ENCODE peak calls at places on chromosomes 13 and 19, in nine cellular contexts. I is spleen, E is glutamatergic neuron, Y is HFF-Myc, F is right atrium auricular region, O is K562, N is endodermal cell, B is GM13977, A is OCI-LY7. L is an unnamed sample.

GRCh38 chr19:48329167-48329891 is 4.0 kb downstream of the EMP3 start:
- DNase-seq in I (no peak), E (no peak), Y (no peak), F (no peak), O (peak), N (peak), B (no peak), A (peak), L (peak)

GRCh38 chr13:32001392-32001768 is 30.2 kb upstream of the FRY start:
- DNase-seq in I (no peak), E (no peak), Y (peak), F (no peak), O (peak), N (peak), B (peak), A (peak), L (peak)

GRCh38 chr13:33615436-33615835 is 202.5 kb upstream of the RFC3 start:
- DNase-seq in I (no peak), E (no peak), Y (no peak), F (no peak), O (no peak), N (no peak), B (no peak), A (no peak), L (no peak)

GRCh38 chr19:38869160-38869835 is 8.8 kb downstream of the RINL start:
- DNase-seq in I (peak), E (peak), Y (no peak), F (no peak), O (no peak), N (no peak), B (no peak), A (peak), L (peak)

GRCh38 chr19:41714598-41714997 is 6.2 kb downstream of the CEACAM5 start:
- DNase-seq in I (no peak), E (no peak), Y (no peak), F (no peak), O (no peak), N (no peak), B (no peak), A (no peak), L (no peak)

GRCh38 chr13:101401196-101401595 is 15.1 kb downstream of the NALCN start:
- DNase-seq in I (no peak), E (no peak), Y (no peak), F (no peak), O (no peak), N (no peak), B (no peak), A (no peak), L (no peak)

GRCh38 chr13:40345149-40345514 is 321.3 kb downstream of the FOXO1 start:
- DNase-seq in I (no peak), E (no peak), Y (no peak), F (no peak), O (no peak), N (no peak), B (no peak), A (no peak), L (no peak)

GRCh38 chr13:37407156-37407555 is 191.4 kb downstream of the POSTN start:
- DNase-seq in I (no peak), E (no peak), Y (no peak), F (no peak), O (no peak), N (no peak), B (no peak), A (no peak), L (no peak)

GRCh38 chr13:111629933-111630332 is 309.5 kb downstream of the TEX29 start:
- DNase-seq in I (no peak), E (no peak), Y (no peak), F (peak), O (no peak), N (no peak), B (no peak), A (no peak), L (no peak)

GRCh38 chr19:17455308-17455707 is 5.4 kb downstream of the NXNL1 start:
- DNase-seq in I (no peak), E (no peak), Y (no peak), F (no peak), O (no peak), N (no peak), B (no peak), A (no peak), L (no peak)

GRCh38 chr19:34274827-34275625 is 20.7 kb downstream of the GARRE1 start:
- DNase-seq in I (no peak), E (no peak), Y (no peak), F (no peak), O (no peak), N (no peak), B (no peak), A (no peak), L (no peak)

GRCh38 chr19:3028305-3029069 is 593 bp downstream of the TLE2 start:
- DNase-seq in I (no peak), E (no peak), Y (no peak), F (no peak), O (peak), N (peak), B (no peak), A (no peak), L (no peak)

GRCh38 chr13:113856716-113857065 is 7.2 kb downstream of the GAS6 start:
- DNase-seq in I (no peak), E (no peak), Y (no peak), F (peak), O (no peak), N (peak), B (no peak), A (no peak), L (no peak)

GRCh38 chr19:29680447-29680846 is 15.2 kb downstream of the PLEKHF1 start:
- DNase-seq in I (peak), E (no peak), Y (no peak), F (no peak), O (no peak), N (no peak), B (no peak), A (peak), L (peak)

GRCh38 chr13:53005631-53006030 is 23.0 kb upstream of the OLFM4 start:
- DNase-seq in I (no peak), E (peak), Y (no peak), F (no peak), O (no peak), N (no peak), B (no peak), A (no peak), L (no peak)

GRCh38 chr13:97319088-97319487 is 97.0 kb downstream of the MBNL2 start:
- DNase-seq in I (no peak), E (no peak), Y (no peak), F (peak), O (no peak), N (no peak), B (no peak), A (no peak), L (no peak)

GRCh38 chr13:85191996-85192395 is 607.2 kb downstream of the SLITRK6 start:
- DNase-seq in I (no peak), E (no peak), Y (no peak), F (no peak), O (no peak), N (no peak), B (no peak), A (no peak), L (no peak)

GRCh38 chr13:49756263-49756662 is 36.2 kb downstream of the KPNA3 start:
- DNase-seq in I (no peak), E (no peak), Y (no peak), F (no peak), O (no peak), N (no peak), B (no peak), A (no peak), L (no peak)

GRCh38 chr13:32902898-32903297 is 113.3 kb upstream of the KL start:
- DNase-seq in I (no peak), E (no peak), Y (no peak), F (peak), O (no peak), N (peak), B (no peak), A (no peak), L (no peak)

GRCh38 chr19:41883821-41884733 is 1.1 kb downstream of the ARHGEF1 start:
- DNase-seq in I (peak), E (peak), Y (peak), F (peak), O (peak), N (peak), B (peak), A (peak), L (peak)

GRCh38 chr13:112222971-112223370 is 153.2 kb upstream of the SPACA7 start:
- DNase-seq in I (no peak), E (no peak), Y (no peak), F (no peak), O (no peak), N (no peak), B (no peak), A (no peak), L (no peak)

GRCh38 chr13:110649551-110649950 is 34.2 kb downstream of the NAXD start:
- DNase-seq in I (peak), E (no peak), Y (no peak), F (no peak), O (no peak), N (no peak), B (no peak), A (no peak), L (no peak)

GRCh38 chr13:45728759-45729158 is 26.6 kb downstream of the CBY2 start:
- DNase-seq in I (no peak), E (peak), Y (no peak), F (no peak), O (peak), N (peak), B (no peak), A (peak), L (peak)

GRCh38 chr19:6668696-6669095 is 1.3 kb downstream of the TNFSF14 start:
- DNase-seq in I (peak), E (no peak), Y (no peak), F (no peak), O (no peak), N (no peak), B (no peak), A (no peak), L (peak)

GRCh38 chr19:3683405-3683865 is 16.8 kb downstream of the PIP5K1C start:
- DNase-seq in I (no peak), E (peak), Y (no peak), F (no peak), O (peak), N (peak), B (peak), A (no peak), L (no peak)

GRCh38 chr19:3375221-3376088 is 9.1 kb downstream of the NFIC start:
- DNase-seq in I (peak), E (no peak), Y (no peak), F (peak), O (peak), N (peak), B (no peak), A (no peak), L (no peak)

GRCh38 chr19:43519436-43520088 is 7.4 kb downstream of the ETHE1 start:
- DNase-seq in I (peak), E (peak), Y (peak), F (peak), O (peak), N (peak), B (peak), A (peak), L (peak)

GRCh38 chr13:45538382-45538781 is 73.6 kb downstream of the COG3 start:
- DNase-seq in I (no peak), E (no peak), Y (no peak), F (no peak), O (no peak), N (no peak), B (no peak), A (no peak), L (no peak)

GRCh38 chr13:78497702-78498319 is 105.5 kb downstream of the POU4F1 start:
- DNase-seq in I (no peak), E (no peak), Y (no peak), F (no peak), O (no peak), N (peak), B (no peak), A (no peak), L (no peak)

GRCh38 chr19:18494267-18494607 is 27.6 kb downstream of the ELL start:
- DNase-seq in I (no peak), E (no peak), Y (no peak), F (no peak), O (no peak), N (no peak), B (no peak), A (no peak), L (no peak)

GRCh38 chr13:63516124-63516523 is 2100.5 kb upstream of the PCDH20 start:
- DNase-seq in I (no peak), E (no peak), Y (no peak), F (no peak), O (no peak), N (no peak), B (no peak), A (no peak), L (no peak)

GRCh38 chr13:75759531-75759930 is 123.4 kb downstream of the LMO7 start:
- DNase-seq in I (no peak), E (no peak), Y (no peak), F (no peak), O (no peak), N (no peak), B (no peak), A (no peak), L (no peak)

GRCh38 chr19:9570255-9570654 is 14.0 kb downstream of the ZNF121 start:
- DNase-seq in I (no peak), E (no peak), Y (no peak), F (no peak), O (no peak), N (no peak), B (no peak), A (no peak), L (no peak)

GRCh38 chr19:9565900-9566705 is 18.2 kb downstream of the ZNF121 start:
- DNase-seq in I (no peak), E (no peak), Y (no peak), F (no peak), O (no peak), N (no peak), B (no peak), A (no peak), L (no peak)

DNA sequence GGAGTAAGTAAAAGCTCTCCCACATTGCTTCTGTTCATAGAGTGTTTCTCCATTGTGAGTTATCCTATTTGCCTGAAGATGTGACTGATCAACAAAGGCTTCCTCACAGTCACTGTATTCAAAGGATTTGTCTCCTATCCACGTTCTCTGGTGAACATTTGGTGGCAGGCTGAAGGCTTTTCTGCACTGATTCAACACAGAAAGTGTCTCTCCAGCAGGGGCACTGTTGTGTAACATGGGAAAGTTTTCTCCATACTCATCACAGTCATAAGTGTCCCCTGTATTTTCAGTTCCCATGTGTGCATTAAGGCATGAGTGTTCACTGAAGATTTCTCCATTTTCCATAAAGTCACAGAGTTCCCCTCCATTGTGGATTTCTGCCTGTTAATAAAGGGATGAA is 17.6 kb downstream of the ZNF121 start:
- DNase-seq in I (no peak), E (no peak), Y (no peak), F (no peak), O (peak), N (no peak), B (no peak), A (peak), L (no peak)
- TF ChIP-seq CTCF in I (no peak), E (no peak), Y (no peak), F (no peak), O (peak), N (peak), B (no peak), A (peak), L (no peak)

DNA sequence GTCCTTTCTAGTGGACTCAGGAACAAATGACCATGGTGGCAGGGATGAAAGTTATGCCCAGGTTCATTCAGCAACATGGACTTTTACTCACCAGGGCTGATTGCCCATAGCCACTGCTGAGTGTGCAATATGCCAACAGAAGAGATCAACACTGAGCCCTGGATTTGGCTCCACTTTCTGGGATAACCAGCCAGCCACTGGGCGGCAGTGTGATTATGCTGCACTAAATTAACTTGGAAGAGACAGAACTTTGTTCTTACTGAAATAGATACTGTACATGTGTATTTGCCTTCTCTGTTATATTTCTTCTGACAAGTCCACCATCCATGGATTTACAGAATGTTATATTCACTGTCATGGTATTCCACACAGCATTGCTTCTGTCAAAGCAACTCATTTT is 257.4 kb downstream of the TDRD3 start:
- DNase-seq in I (no peak), E (peak), Y (no peak), F (peak), O (no peak), N (peak), B (no peak), A (no peak), L (no peak)
- TF ChIP-seq CTCF in I (no peak), E (no peak), Y (no peak), F (peak), O (peak), N (peak), B (peak), A (peak), L (no peak)

GRCh38 chr13:29703421-29703820 is 107.9 kb upstream of the SLC7A1 start:
- DNase-seq in I (no peak), E (no peak), Y (no peak), F (no peak), O (no peak), N (no peak), B (no peak), A (no peak), L (no peak)

GRCh38 chr13:29704648-29705047 is 109.2 kb upstream of the SLC7A1 start:
- DNase-seq in I (no peak), E (no peak), Y (no peak), F (no peak), O (no peak), N (peak), B (no peak), A (no peak), L (no peak)

GRCh38 chr13:29702912-29703351 is 107.4 kb upstream of the SLC7A1 start:
- DNase-seq in I (no peak), E (no peak), Y (peak), F (no peak), O (no peak), N (peak), B (no peak), A (no peak), L (no peak)

GRCh38 chr13:29706923-29707322 is 111.4 kb upstream of the SLC7A1 start:
- DNase-seq in I (no peak), E (no peak), Y (no peak), F (no peak), O (no peak), N (no peak), B (no peak), A (no peak), L (no peak)

GRCh38 chr13:29707876-29708543 is 112.5 kb upstream of the SLC7A1 start:
- DNase-seq in I (no peak), E (peak), Y (peak), F (no peak), O (peak), N (peak), B (peak), A (peak), L (peak)
- TF ChIP-seq CTCF in I (peak), E (peak), Y (peak), F (peak), O (peak), N (peak), B (peak), A (peak), L (peak)

DNA sequence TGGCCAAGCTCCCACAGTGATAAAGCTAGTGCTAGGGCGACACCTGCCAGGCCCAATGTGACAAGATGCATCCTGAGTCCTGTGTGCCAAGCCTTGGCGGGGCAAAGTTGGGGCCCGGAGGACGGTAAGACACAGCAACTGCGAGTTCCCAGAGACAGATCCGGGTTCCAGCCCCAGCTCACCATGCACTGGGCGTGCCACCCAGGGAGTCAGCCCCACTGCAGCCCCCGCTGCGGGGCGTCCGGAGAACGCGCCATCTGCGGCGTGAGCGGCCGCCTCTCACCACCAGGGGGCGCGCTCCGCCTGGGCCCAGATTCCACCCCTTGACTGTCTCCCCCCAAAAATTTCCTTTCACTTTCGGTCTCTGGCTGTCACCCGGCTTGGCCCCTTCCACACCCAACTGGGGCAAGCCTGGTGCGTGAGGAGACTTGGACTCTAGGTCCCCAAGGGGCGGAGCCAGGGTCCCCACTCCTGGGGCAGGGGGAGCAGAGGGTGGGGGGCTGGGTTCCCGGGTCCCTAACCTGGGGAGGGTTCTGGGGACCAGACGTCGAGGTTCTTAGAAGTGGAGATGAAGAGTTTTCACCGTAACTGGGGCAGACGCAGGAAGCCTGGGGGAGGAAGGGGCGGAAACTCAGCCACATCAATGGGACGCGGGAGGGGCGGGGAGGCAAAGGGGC is at the start of gene FLT3LG:
- DNase-seq in I (peak), E (peak), Y (no peak), F (peak), O (peak), N (peak), B (peak), A (peak), L (peak)
- TF ChIP-seq CTCF in I (peak), E (peak), Y (peak), F (peak), O (peak), N (peak), B (peak), A (peak), L (peak)

DNA sequence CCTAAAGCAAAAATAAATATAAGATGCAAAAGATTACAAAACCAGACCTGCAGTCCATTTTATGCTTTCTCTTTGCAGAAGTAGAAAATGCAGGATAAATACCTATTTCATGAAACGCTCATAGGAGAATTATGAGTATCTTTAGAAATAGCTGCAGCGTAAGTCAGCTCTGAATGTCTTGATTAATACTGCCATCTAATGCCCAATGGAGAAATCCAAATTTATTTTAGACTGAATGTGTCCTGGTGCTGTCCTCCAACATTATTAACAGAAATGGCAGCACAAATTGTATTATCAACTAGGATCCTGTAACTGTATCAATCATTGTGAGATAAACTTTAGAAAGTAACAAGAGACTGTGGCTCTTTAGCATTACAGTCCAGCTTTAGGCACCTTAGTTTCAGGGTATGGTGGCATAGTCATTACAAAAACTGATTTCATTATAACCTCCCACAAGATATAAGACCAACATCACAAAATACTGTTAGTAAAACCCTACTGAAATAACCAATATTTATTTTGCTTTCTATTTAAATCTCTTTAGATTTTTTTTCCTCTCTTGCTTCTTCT is 162.1 kb upstream of the MIR17HG start:
- DNase-seq in I (no peak), E (no peak), Y (no peak), F (no peak), O (no peak), N (no peak), B (no peak), A (peak), L (no peak)
- TF ChIP-seq CTCF in I (no peak), E (no peak), Y (no peak), F (no peak), O (no peak), N (peak), B (peak), A (no peak), L (no peak)

L was measured in activated CD8-positive, alpha-beta T cell treated with anti-CD3 and anti-CD28 coated beads for 36 hours.